ENCODE peak calls at places on chromosomes 11 and 22, in ten cellular contexts. C is lower lobe of right lung, E is neuronal stem cell, T is Peyer's patch, U is kidney, S is lung, V is PC-3, H is heart left ventricle, X is IMR-90, A is small intestine. Z is an unnamed sample.

GRCh38 chr11:113114452-113115027 is 153.3 kb downstream of the NCAM1 start:
- DNase-seq in C (no peak), E (peak; percentile 20), T (no peak), U (peak; percentile 76), S (no peak), V (peak; percentile 41), H (peak; percentile 64), X (peak; percentile 8), A (peak; percentile 24), Z (peak; percentile 76)

GRCh38 chr22:26778372-26778771 is 121.0 kb downstream of the MIAT start:
- DNase-seq in C (no peak), E (no peak), T (no peak), U (no peak), S (no peak), V (no peak), H (no peak), X (no peak), A (no peak), Z (no peak)

GRCh38 chr11:48087974-48088681 is 107.8 kb downstream of the PTPRJ start:
- DNase-seq in C (peak; percentile 52), E (no peak), T (peak; percentile 66), U (peak; percentile 81), S (peak; percentile 47), V (no peak), H (peak; percentile 52), X (no peak), A (peak; percentile 85), Z (no peak)

GRCh38 chr22:39773976-39774539 is 119.5 kb downstream of the ENTHD1 start:
- DNase-seq in C (no peak), E (no peak), T (no peak), U (no peak), S (no peak), V (peak; percentile 25), H (no peak), X (peak; percentile 0), A (peak; percentile 23), Z (no peak)

GRCh38 chr11:17508816-17509215 is 32.2 kb upstream of the ABCC8 start:
- DNase-seq in C (no peak), E (no peak), T (no peak), U (no peak), S (no peak), V (no peak), H (no peak), X (no peak), A (no peak), Z (no peak)

GRCh38 chr22:41001722-41002122 is 50.5 kb downstream of the RBX1 start:
- DNase-seq in C (no peak), E (no peak), T (no peak), U (no peak), S (no peak), V (peak; percentile 63), H (no peak), X (peak; percentile 44), A (peak; percentile 8), Z (no peak)

GRCh38 chr11:1750481-1750839 is at the start of gene IFITM10:
- DNase-seq in C (no peak), E (no peak), T (no peak), U (no peak), S (no peak), V (no peak), H (no peak), X (no peak), A (peak; percentile 37), Z (peak; percentile 59)

GRCh38 chr22:27408068-27408467 is 393.5 kb downstream of the MN1 start:
- DNase-seq in C (no peak), E (no peak), T (no peak), U (no peak), S (no peak), V (no peak), H (no peak), X (no peak), A (no peak), Z (no peak)

GRCh38 chr11:14969922-14970323 is 2.2 kb downstream of the CALCA start:
- DNase-seq in C (no peak), E (peak; percentile 63), T (peak; percentile 53), U (no peak), S (no peak), V (peak; percentile 37), H (peak; percentile 36), X (peak; percentile 7), A (peak; percentile 16), Z (peak; percentile 13)

GRCh38 chr11:65130631-65131416 is 3.5 kb downstream of the SYVN1 start:
- DNase-seq in C (no peak), E (no peak), T (no peak), U (no peak), S (no peak), V (no peak), H (no peak), X (no peak), A (no peak), Z (peak; percentile 13)

GRCh38 chr11:109853156-109853776 is 239.9 kb upstream of the ZC3H12C start:
- DNase-seq in C (no peak), E (peak; percentile 31), T (no peak), U (no peak), S (no peak), V (peak; percentile 88), H (no peak), X (peak; percentile 87), A (peak; percentile 2), Z (no peak)

GRCh38 chr22:49251371-49251770 is 576.3 kb downstream of the BRD1 start:
- DNase-seq in C (no peak), E (no peak), T (no peak), U (no peak), S (no peak), V (no peak), H (no peak), X (no peak), A (no peak), Z (no peak)

GRCh38 chr22:34038801-34039200 is 118.5 kb upstream of the LARGE1 start:
- DNase-seq in C (no peak), E (no peak), T (no peak), U (no peak), S (no peak), V (no peak), H (no peak), X (no peak), A (no peak), Z (no peak)

GRCh38 chr11:70270877-70271634 is 566 bp downstream of the PPFIA1 start:
- DNase-seq in C (peak; percentile 73), E (peak; percentile 51), T (peak; percentile 73), U (peak; percentile 85), S (peak; percentile 29), V (peak; percentile 47), H (peak; percentile 38), X (peak; percentile 65), A (peak; percentile 43), Z (peak; percentile 57)

GRCh38 chr11:70703141-70704052 is 305.1 kb downstream of the CTTN start:
- DNase-seq in C (no peak), E (no peak), T (peak; percentile 24), U (peak; percentile 52), S (no peak), V (no peak), H (no peak), X (no peak), A (no peak), Z (no peak)

GRCh38 chr11:67307545-67308001 is 4.2 kb downstream of the SSH3 start:
- DNase-seq in C (no peak), E (no peak), T (no peak), U (no peak), S (no peak), V (no peak), H (no peak), X (no peak), A (no peak), Z (no peak)
- H3K27ac ChIP-seq in C (no peak overlapping the region), E (no peak overlapping the region), T (no peak overlapping the region), U (no peak overlapping the region), S (no peak overlapping the region), V (no peak overlapping the region), H (no peak overlapping the region), X (no peak overlapping the region), A (no peak overlapping the region), Z (no peak overlapping the region)

DNA sequence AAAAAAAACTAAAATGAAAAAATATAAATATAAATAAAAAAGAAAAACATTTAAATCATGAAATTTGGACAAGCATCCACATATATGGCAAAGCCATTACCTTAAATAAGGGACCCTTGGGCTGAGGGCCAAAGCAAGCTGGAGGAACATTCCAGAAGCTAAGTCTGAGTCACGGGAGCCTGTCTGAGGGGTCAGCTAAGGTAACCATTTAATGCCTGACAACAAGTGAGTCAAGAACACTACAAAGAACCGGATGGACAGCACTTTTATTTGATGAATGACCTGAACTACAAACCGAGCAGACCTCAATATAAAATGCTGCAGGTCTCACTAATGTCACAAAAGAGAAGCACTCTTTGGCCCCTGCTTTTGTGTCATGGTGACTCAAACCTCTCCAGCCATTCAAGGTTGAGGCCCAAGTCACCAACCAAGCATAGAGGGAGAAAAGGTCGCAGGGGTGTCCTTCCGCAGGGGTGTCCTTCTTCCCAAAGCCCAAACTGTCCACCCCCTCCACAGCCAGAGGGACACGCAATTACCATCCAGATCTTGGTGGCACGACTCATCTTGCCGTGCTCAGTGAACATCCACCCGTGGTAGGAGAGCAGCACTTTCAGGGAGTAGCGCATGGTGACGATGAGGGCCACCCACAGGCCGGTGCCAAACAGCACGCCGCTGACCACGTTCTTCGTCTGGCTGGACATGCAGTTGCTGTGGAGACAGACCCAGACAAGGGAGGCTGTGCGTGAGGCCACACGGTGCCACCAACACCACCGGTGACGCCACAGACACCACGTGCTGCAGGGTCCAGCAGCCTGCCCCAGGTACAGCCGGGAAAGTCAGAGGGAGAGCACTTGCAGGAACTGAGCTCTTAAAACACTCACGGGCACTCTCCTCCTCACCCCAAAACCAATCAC is 34.5 kb downstream of the CPT1A start:
- DNase-seq in C (no peak), E (no peak), T (no peak), U (no peak), S (no peak), V (peak; percentile 71), H (no peak), X (peak; percentile 77), A (no peak), Z (peak; percentile 55)
- H3K36me3 ChIP-seq in C (peaks cover 87% of the 10 kb centered on the region), E (no peaks in the 10 kb centered on the region), T (peaks cover 82% of the 10 kb centered on the region), U (peaks cover 37% of the 10 kb centered on the region), S (peaks cover 4% of the 10 kb centered on the region), V (peaks cover 17% of the 10 kb centered on the region), H (peaks cover 66% of the 10 kb centered on the region), X (peaks cover 36% of the 10 kb centered on the region), A (peaks cover 6% of the 10 kb centered on the region), Z (peaks cover 52% of the 10 kb centered on the region)

GRCh38 chr11:127070808-127071207 is 70.2 kb upstream of the KIRREL3 start:
- DNase-seq in C (no peak), E (no peak), T (no peak), U (no peak), S (no peak), V (no peak), H (no peak), X (no peak), A (no peak), Z (no peak)
- H3K27ac ChIP-seq in C (no peak overlapping the region), E (no peak overlapping the region), T (no peak overlapping the region), U (no peak overlapping the region), S (no peak overlapping the region), V (no peak overlapping the region), H (no peak overlapping the region), X (no peak overlapping the region), A (no peak overlapping the region), Z (no peak overlapping the region)

DNA sequence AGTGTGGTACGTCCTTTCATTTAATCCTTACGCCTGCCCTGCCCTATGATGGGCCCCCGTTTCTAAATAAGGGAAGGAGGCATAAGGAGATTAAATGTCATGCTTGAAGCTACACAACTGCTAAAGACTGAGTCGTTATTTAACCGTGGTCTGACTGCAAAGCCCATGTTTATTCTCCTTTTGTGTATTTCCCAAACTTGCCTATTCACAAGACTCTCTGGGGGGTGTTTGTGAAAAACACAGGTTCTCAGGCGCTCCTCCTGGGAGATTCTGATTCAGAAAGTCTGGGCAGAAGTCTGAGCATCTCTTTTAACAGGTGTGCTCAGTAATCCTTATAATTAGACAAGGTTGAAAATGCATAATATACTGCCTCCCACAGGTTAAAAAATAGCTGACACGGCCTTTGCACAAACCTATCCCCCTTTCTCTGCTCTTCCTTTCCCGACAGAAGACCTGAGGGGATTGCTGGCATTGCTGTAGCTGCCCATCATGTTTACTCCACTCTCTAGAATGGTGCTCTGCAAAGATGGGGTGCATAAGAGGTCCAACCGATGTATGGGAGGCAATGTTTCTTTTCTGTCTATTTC is 56.4 kb upstream of the ZBTB44 start:
- DNase-seq in C (no peak), E (no peak), T (no peak), U (no peak), S (no peak), V (peak; percentile 39), H (no peak), X (no peak), A (peak; percentile 3), Z (no peak)
- H3K36me3 ChIP-seq in C (no peaks in the 10 kb centered on the region), E (no peaks in the 10 kb centered on the region), T (no peaks in the 10 kb centered on the region), U (no peaks in the 10 kb centered on the region), S (no peaks in the 10 kb centered on the region), V (no peaks in the 10 kb centered on the region), H (no peaks in the 10 kb centered on the region), X (no peaks in the 10 kb centered on the region), A (no peaks in the 10 kb centered on the region), Z (no peaks in the 10 kb centered on the region)

Z was measured in adrenal gland.